ENCODE peak calls at places on chromosome 18, in five cellular contexts. One of them, this sample, is unnamed.

GRCh38 chr18:35131387-35132283 is 90.4 kb downstream of the MAPRE2 start:
- DNase-seq in brain microvascular endothelial cell: no peak
- DNase-seq in stomach: no peak
- DNase-seq in MCF 10A: peak; percentile 24
- DNase-seq in progenitor cell of endocrine pancreas: no peak
- DNase-seq in this sample: no peak

GRCh38 chr18:72612894-72613537 is 68.9 kb upstream of the CBLN2 start:
- DNase-seq in MCF 10A: no peak
- DNase-seq in brain microvascular endothelial cell: no peak
- DNase-seq in progenitor cell of endocrine pancreas: no peak
- DNase-seq in stomach: no peak
- DNase-seq in this sample: no peak

GRCh38 chr18:23998811-23999210 is 15.7 kb upstream of the TTC39C start:
- DNase-seq in stomach: no peak
- DNase-seq in progenitor cell of endocrine pancreas: no peak
- DNase-seq in MCF 10A: peak; percentile 95
- DNase-seq in brain microvascular endothelial cell: no peak
- DNase-seq in this sample: no peak

GRCh38 chr18:24869285-24869684 is 408.8 kb downstream of the HRH4 start:
- DNase-seq in stomach: no peak
- DNase-seq in brain microvascular endothelial cell: no peak
- DNase-seq in MCF 10A: no peak
- DNase-seq in progenitor cell of endocrine pancreas: no peak
- DNase-seq in this sample: no peak

GRCh38 chr18:1133541-1133940 is 228.9 kb downstream of the ADCYAP1 start:
- DNase-seq in MCF 10A: no peak
- DNase-seq in progenitor cell of endocrine pancreas: no peak
- DNase-seq in stomach: no peak
- DNase-seq in brain microvascular endothelial cell: no peak
- DNase-seq in this sample: no peak

GRCh38 chr18:44828080-44828479 is 147.4 kb downstream of the SETBP1 start:
- DNase-seq in progenitor cell of endocrine pancreas: no peak
- DNase-seq in MCF 10A: no peak
- DNase-seq in stomach: no peak
- DNase-seq in brain microvascular endothelial cell: no peak
- DNase-seq in this sample: no peak

GRCh38 chr18:79403723-79404566 is 8.2 kb downstream of the NFATC1 start:
- DNase-seq in stomach: no peak
- DNase-seq in brain microvascular endothelial cell: no peak
- DNase-seq in MCF 10A: no peak
- DNase-seq in progenitor cell of endocrine pancreas: no peak
- DNase-seq in this sample: no peak

GRCh38 chr18:3952031-3952430 is 502.1 kb downstream of the TGIF1 start:
- DNase-seq in progenitor cell of endocrine pancreas: no peak
- DNase-seq in brain microvascular endothelial cell: no peak
- DNase-seq in MCF 10A: no peak
- DNase-seq in stomach: no peak
- DNase-seq in this sample: no peak

GRCh38 chr18:35458677-35459441 is 38.9 kb downstream of the INO80C start:
- DNase-seq in progenitor cell of endocrine pancreas: no peak
- DNase-seq in brain microvascular endothelial cell: peak; percentile 86
- DNase-seq in stomach: peak; percentile 55
- DNase-seq in MCF 10A: peak; percentile 74
- DNase-seq in this sample: no peak

GRCh38 chr18:46250084-46250811 is 146.1 kb downstream of the HAUS1 start:
- DNase-seq in progenitor cell of endocrine pancreas: no peak
- DNase-seq in brain microvascular endothelial cell: peak; percentile 87
- DNase-seq in MCF 10A: peak; percentile 46
- DNase-seq in stomach: peak; percentile 53
- DNase-seq in this sample: no peak

GRCh38 chr18:12851709-12852108 is 32.3 kb downstream of the PTPN2 start:
- DNase-seq in brain microvascular endothelial cell: no peak
- DNase-seq in progenitor cell of endocrine pancreas: no peak
- DNase-seq in stomach: no peak
- DNase-seq in MCF 10A: no peak
- DNase-seq in this sample: no peak

GRCh38 chr18:10035306-10035991 is 121.6 kb downstream of the VAPA start:
- DNase-seq in stomach: peak; percentile 37
- DNase-seq in brain microvascular endothelial cell: no peak
- DNase-seq in progenitor cell of endocrine pancreas: no peak
- DNase-seq in MCF 10A: peak; percentile 32
- DNase-seq in this sample: no peak

GRCh38 chr18:62741118-62741566 is 25.8 kb downstream of the PHLPP1 start:
- DNase-seq in progenitor cell of endocrine pancreas: no peak
- DNase-seq in brain microvascular endothelial cell: peak; percentile 13
- DNase-seq in stomach: no peak
- DNase-seq in MCF 10A: peak; percentile 88
- DNase-seq in this sample: no peak

GRCh38 chr18:26869640-26870039 is 4.1 kb upstream of the AQP4 start:
- DNase-seq in brain microvascular endothelial cell: no peak
- DNase-seq in stomach: no peak
- DNase-seq in MCF 10A: no peak
- DNase-seq in progenitor cell of endocrine pancreas: no peak
- DNase-seq in this sample: no peak

GRCh38 chr18:63570721-63571120 is 16.4 kb upstream of the SERPINB13 start:
- DNase-seq in MCF 10A: no peak
- DNase-seq in progenitor cell of endocrine pancreas: no peak
- DNase-seq in brain microvascular endothelial cell: no peak
- DNase-seq in stomach: no peak
- DNase-seq in this sample: no peak

GRCh38 chr18:70220628-70221027 is 15.1 kb upstream of the RTTN start:
- DNase-seq in brain microvascular endothelial cell: no peak
- DNase-seq in stomach: no peak
- DNase-seq in progenitor cell of endocrine pancreas: no peak
- DNase-seq in MCF 10A: no peak
- DNase-seq in this sample: no peak

GRCh38 chr18:35355140-35355618 is 11.0 kb upstream of the ZNF24 start:
- DNase-seq in MCF 10A: peak; percentile 72
- DNase-seq in progenitor cell of endocrine pancreas: peak; percentile 31
- DNase-seq in brain microvascular endothelial cell: peak; percentile 84
- DNase-seq in stomach: peak; percentile 73
- DNase-seq in this sample: no peak

GRCh38 chr18:47260138-47260923 is 8.9 kb upstream of the SKOR2 start:
- DNase-seq in progenitor cell of endocrine pancreas: peak; percentile 86
- DNase-seq in stomach: peak; percentile 31
- DNase-seq in MCF 10A: peak; percentile 42
- DNase-seq in brain microvascular endothelial cell: peak; percentile 7
- DNase-seq in this sample: no peak

GRCh38 chr18:38805256-38805655 is 1239.7 kb upstream of the CELF4 start:
- DNase-seq in stomach: no peak
- DNase-seq in brain microvascular endothelial cell: no peak
- DNase-seq in MCF 10A: no peak
- DNase-seq in progenitor cell of endocrine pancreas: no peak
- DNase-seq in this sample: no peak

DNA sequence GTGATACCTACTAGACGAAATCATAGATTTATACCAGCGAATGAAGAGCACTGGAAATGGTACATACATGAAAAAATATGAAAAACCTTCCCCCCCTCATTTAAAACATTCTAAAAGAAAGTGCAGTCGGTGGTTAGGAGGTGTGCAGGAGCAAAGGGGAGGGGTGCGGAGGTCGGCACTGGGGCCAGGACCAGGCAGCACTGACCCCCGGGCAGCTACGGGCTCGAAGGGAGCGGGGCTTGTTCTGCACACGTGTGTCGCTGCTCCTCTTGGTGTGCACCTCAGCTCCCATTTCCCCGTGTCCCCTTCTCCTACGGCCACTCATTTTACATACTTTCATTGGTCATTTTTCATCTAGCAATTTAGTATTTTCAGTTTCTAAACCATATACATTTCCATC is 89.0 kb downstream of the LAMA1 start:
- DNase-seq in progenitor cell of endocrine pancreas: no peak
- DNase-seq in MCF 10A: no peak
- DNase-seq in stomach: no peak
- DNase-seq in brain microvascular endothelial cell: no peak
- DNase-seq in this sample: no peak
- TF ChIP-seq CTCF in progenitor cell of endocrine pancreas: no peak
- TF ChIP-seq CTCF in MCF 10A: no peak
- TF ChIP-seq CTCF in stomach: no peak
- TF ChIP-seq CTCF in brain microvascular endothelial cell: no peak
- TF ChIP-seq CTCF in this sample: no peak

GRCh38 chr18:32919799-32920198 is 147.0 kb upstream of the KLHL14 start:
- DNase-seq in MCF 10A: peak; percentile 53
- DNase-seq in stomach: peak; percentile 28
- DNase-seq in progenitor cell of endocrine pancreas: peak; percentile 11
- DNase-seq in brain microvascular endothelial cell: no peak
- DNase-seq in this sample: no peak
- TF ChIP-seq CTCF in MCF 10A: peak; percentile 24
- TF ChIP-seq CTCF in stomach: no peak
- TF ChIP-seq CTCF in progenitor cell of endocrine pancreas: peak; percentile 65
- TF ChIP-seq CTCF in brain microvascular endothelial cell: peak; percentile 76
- TF ChIP-seq CTCF in this sample: no peak

GRCh38 chr18:8898990-8899389 is 193.6 kb downstream of the MTCL1 start:
- DNase-seq in progenitor cell of endocrine pancreas: no peak
- DNase-seq in MCF 10A: no peak
- DNase-seq in stomach: no peak
- DNase-seq in brain microvascular endothelial cell: no peak
- DNase-seq in this sample: no peak
- TF ChIP-seq CTCF in progenitor cell of endocrine pancreas: no peak
- TF ChIP-seq CTCF in MCF 10A: no peak
- TF ChIP-seq CTCF in stomach: no peak
- TF ChIP-seq CTCF in brain microvascular endothelial cell: peak; percentile 15
- TF ChIP-seq CTCF in this sample: no peak

DNA sequence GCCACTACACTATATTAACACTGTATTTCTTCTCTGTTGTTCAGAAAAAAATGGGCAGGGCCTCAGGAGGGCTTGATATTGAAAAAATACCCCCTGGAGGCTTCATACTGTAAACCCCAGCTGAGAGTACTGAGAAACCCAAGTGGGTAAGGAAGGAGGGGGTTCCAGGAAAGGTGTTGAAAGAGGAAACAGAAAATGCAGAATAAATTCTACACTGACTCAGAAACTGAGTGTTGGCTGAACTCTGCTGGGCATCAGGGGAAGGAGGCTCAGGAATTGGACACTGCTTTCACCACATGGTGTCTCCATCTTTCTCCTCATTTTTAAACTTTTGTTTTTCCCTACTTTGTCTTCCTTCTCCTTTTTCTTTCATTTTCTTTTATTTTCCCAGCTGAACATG is 253.7 kb downstream of the DYM start:
- DNase-seq in stomach: no peak
- DNase-seq in progenitor cell of endocrine pancreas: no peak
- DNase-seq in brain microvascular endothelial cell: no peak
- DNase-seq in MCF 10A: no peak
- DNase-seq in this sample: no peak
- TF ChIP-seq CTCF in stomach: no peak
- TF ChIP-seq CTCF in progenitor cell of endocrine pancreas: no peak
- TF ChIP-seq CTCF in brain microvascular endothelial cell: peak; percentile 44
- TF ChIP-seq CTCF in MCF 10A: no peak
- TF ChIP-seq CTCF in this sample: no peak

GRCh38 chr18:77046409-77046808 is 86.2 kb downstream of the MBP start:
- DNase-seq in brain microvascular endothelial cell: no peak
- DNase-seq in stomach: no peak
- DNase-seq in progenitor cell of endocrine pancreas: no peak
- DNase-seq in MCF 10A: no peak
- DNase-seq in this sample: no peak

GRCh38 chr18:77045682-77046081 is 86.9 kb downstream of the MBP start:
- DNase-seq in brain microvascular endothelial cell: no peak
- DNase-seq in MCF 10A: no peak
- DNase-seq in stomach: no peak
- DNase-seq in progenitor cell of endocrine pancreas: no peak
- DNase-seq in this sample: no peak

GRCh38 chr18:77044866-77045664 is 87.5 kb downstream of the MBP start:
- DNase-seq in brain microvascular endothelial cell: no peak
- DNase-seq in stomach: no peak
- DNase-seq in progenitor cell of endocrine pancreas: no peak
- DNase-seq in MCF 10A: no peak
- DNase-seq in this sample: no peak

GRCh38 chr18:77047803-77048419 is 84.7 kb downstream of the MBP start:
- DNase-seq in progenitor cell of endocrine pancreas: no peak
- DNase-seq in brain microvascular endothelial cell: no peak
- DNase-seq in MCF 10A: no peak
- DNase-seq in stomach: no peak
- DNase-seq in this sample: no peak

DNA sequence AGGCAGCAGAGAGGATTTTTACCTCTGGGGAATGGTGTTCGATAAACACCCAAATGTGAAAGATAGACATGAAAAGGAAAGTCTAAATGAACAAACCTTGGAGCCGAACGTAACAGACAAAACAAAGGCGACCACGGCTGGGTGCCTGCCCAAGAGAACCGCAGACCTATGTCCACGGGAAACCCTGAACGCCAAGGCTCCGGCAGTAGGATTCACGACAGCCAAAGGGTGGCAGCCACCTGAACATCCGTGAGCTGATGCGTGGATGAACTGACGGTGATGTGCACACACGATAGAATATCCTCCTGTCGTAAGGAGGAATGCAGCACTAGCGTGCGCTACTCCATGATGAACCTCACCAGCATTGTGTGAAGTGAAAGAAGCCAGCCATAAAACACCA is 85.6 kb downstream of the MBP start:
- DNase-seq in brain microvascular endothelial cell: no peak
- DNase-seq in MCF 10A: no peak
- DNase-seq in stomach: no peak
- DNase-seq in progenitor cell of endocrine pancreas: no peak
- DNase-seq in this sample: no peak
- TF ChIP-seq CTCF in brain microvascular endothelial cell: no peak
- TF ChIP-seq CTCF in MCF 10A: no peak
- TF ChIP-seq CTCF in stomach: no peak
- TF ChIP-seq CTCF in progenitor cell of endocrine pancreas: no peak
- TF ChIP-seq CTCF in this sample: no peak

DNA sequence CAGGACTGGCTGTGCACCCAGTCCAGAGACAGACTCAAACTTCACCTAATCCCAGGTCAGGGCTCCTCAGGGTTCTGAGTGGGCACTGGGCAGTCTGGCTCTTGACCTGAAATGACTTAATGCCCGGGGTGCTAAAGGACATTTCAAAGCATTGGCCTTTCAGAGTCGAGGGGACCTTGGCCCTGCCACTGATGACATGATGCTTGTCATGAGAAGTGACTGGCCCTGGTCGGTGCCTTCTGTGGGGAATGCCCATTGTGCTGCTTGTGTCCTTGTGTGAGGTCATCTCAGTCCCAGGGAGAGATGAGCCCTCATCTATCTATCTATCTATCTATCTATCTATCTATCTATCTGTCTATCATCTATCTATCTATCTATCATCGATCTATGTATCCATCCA is 81.3 kb downstream of the CTAGE1 start:
- DNase-seq in progenitor cell of endocrine pancreas: no peak
- DNase-seq in brain microvascular endothelial cell: no peak
- DNase-seq in MCF 10A: no peak
- DNase-seq in stomach: no peak
- DNase-seq in this sample: no peak
- TF ChIP-seq CTCF in progenitor cell of endocrine pancreas: no peak
- TF ChIP-seq CTCF in brain microvascular endothelial cell: no peak
- TF ChIP-seq CTCF in MCF 10A: no peak
- TF ChIP-seq CTCF in stomach: no peak
- TF ChIP-seq CTCF in this sample: no peak

GRCh38 chr18:41162191-41162590 is 792.8 kb upstream of the PIK3C3 start:
- DNase-seq in stomach: no peak
- DNase-seq in progenitor cell of endocrine pancreas: no peak
- DNase-seq in brain microvascular endothelial cell: no peak
- DNase-seq in MCF 10A: no peak
- DNase-seq in this sample: no peak
- TF ChIP-seq CTCF in stomach: no peak
- TF ChIP-seq CTCF in progenitor cell of endocrine pancreas: no peak
- TF ChIP-seq CTCF in brain microvascular endothelial cell: no peak
- TF ChIP-seq CTCF in MCF 10A: no peak
- TF ChIP-seq CTCF in this sample: no peak

GRCh38 chr18:78192044-78192443 is 787.6 kb upstream of the SALL3 start:
- DNase-seq in brain microvascular endothelial cell: no peak
- DNase-seq in stomach: no peak
- DNase-seq in progenitor cell of endocrine pancreas: no peak
- DNase-seq in MCF 10A: no peak
- DNase-seq in this sample: no peak
- TF ChIP-seq CTCF in brain microvascular endothelial cell: no peak
- TF ChIP-seq CTCF in stomach: no peak
- TF ChIP-seq CTCF in progenitor cell of endocrine pancreas: no peak
- TF ChIP-seq CTCF in MCF 10A: no peak
- TF ChIP-seq CTCF in this sample: no peak

GRCh38 chr18:28995319-28995718 is 818.4 kb upstream of the CDH2 start:
- DNase-seq in progenitor cell of endocrine pancreas: no peak
- DNase-seq in brain microvascular endothelial cell: no peak
- DNase-seq in stomach: no peak
- DNase-seq in MCF 10A: peak; percentile 19
- DNase-seq in this sample: no peak
- TF ChIP-seq CTCF in progenitor cell of endocrine pancreas: peak; percentile 21
- TF ChIP-seq CTCF in brain microvascular endothelial cell: peak; percentile 42
- TF ChIP-seq CTCF in stomach: no peak
- TF ChIP-seq CTCF in MCF 10A: peak; percentile 25
- TF ChIP-seq CTCF in this sample: no peak